ENCODE peak calls at places on chromosomes 5 and 9, in nine cellular contexts. M, T, A, H, O, P, S, V and R are unnamed samples.

GRCh38 chr9:116494815-116495634 is 192.1 kb upstream of the TRIM32 start:
- DNase-seq in P (no peak), M (peak; percentile 8), T (peak; percentile 46), S (no peak), A (peak; percentile 20), O (peak; percentile 33), V (no peak), H (peak; percentile 30), R (peak; percentile 41)

GRCh38 chr9:131500377-131500776 is 2.3 kb upstream of the POMT1 start:
- DNase-seq in M (peak; percentile 63), T (no peak), V (no peak), H (peak; percentile 21), S (no peak), O (no peak), P (no peak), A (no peak), R (no peak)

GRCh38 chr9:16029056-16029615 is 476.3 kb downstream of the CCDC171 start:
- DNase-seq in S (no peak), O (no peak), A (peak; percentile 61), P (no peak), V (no peak), T (peak; percentile 57), H (no peak), M (no peak), R (no peak)

GRCh38 chr5:93150311-93151012 is 430.6 kb downstream of the NR2F1-AS1 start:
- DNase-seq in S (no peak), P (no peak), V (no peak), H (no peak), A (peak; percentile 30), O (no peak), M (no peak), T (peak; percentile 50), R (no peak)

GRCh38 chr5:25255128-25255527 is 610.4 kb upstream of the CDH10 start:
- DNase-seq in A (no peak), P (no peak), H (no peak), V (no peak), O (no peak), T (peak; percentile 51), M (no peak), S (no peak), R (no peak)

GRCh38 chr5:82467006-82467561 is 188.9 kb upstream of the RPS23 start:
- DNase-seq in A (peak; percentile 70), T (no peak), O (no peak), S (no peak), P (no peak), V (no peak), M (no peak), H (no peak), R (peak; percentile 91)

GRCh38 chr5:134111741-134112647 is 2.5 kb upstream of the TCF7 start:
- DNase-seq in O (no peak), M (peak; percentile 32), T (no peak), V (no peak), H (no peak), A (peak; percentile 77), P (no peak), S (no peak), R (no peak)

GRCh38 chr5:96433066-96433447 is at the start of gene PCSK1:
- DNase-seq in M (no peak), A (peak; percentile 13), O (no peak), S (no peak), H (no peak), P (no peak), V (no peak), T (no peak), R (no peak)

GRCh38 chr5:141567513-141568117 is 51.2 kb downstream of the DIAPH1 start:
- DNase-seq in M (no peak), P (no peak), T (peak; percentile 11), O (peak; percentile 15), V (no peak), A (peak; percentile 52), S (no peak), H (no peak), R (peak; percentile 40)

GRCh38 chr5:55440188-55440646 is 94.5 kb downstream of the PLPP1 start:
- DNase-seq in T (no peak), M (no peak), O (no peak), S (no peak), A (peak; percentile 96), P (no peak), H (no peak), V (peak; percentile 40), R (peak; percentile 58)

GRCh38 chr5:136004436-136004835 is 24.4 kb upstream of the TGFBI start:
- DNase-seq in T (peak; percentile 25), V (no peak), A (peak; percentile 93), P (no peak), S (no peak), M (no peak), O (no peak), H (no peak), R (no peak)